ENCODE peak calls at places on chromosome 21, in four cellular contexts. A is H1, T is K562, Z is HepG2. Y is an unnamed sample.

GRCh38 chr21:14879458-14879857 is 185.3 kb downstream of the NRIP1 start:
- DNase-seq in A (no peak), T (no peak), Z (peak), Y (no peak)

GRCh38 chr21:34695434-34695833 is 26.6 kb downstream of the CLIC6 start:
- DNase-seq in A (no peak), T (no peak), Z (no peak), Y (no peak)

GRCh38 chr21:36491191-36491916 is 11.4 kb upstream of the CLDN14 start:
- DNase-seq in A (no peak), T (no peak), Z (no peak), Y (no peak)

GRCh38 chr21:31557956-31558838 is 101.3 kb upstream of the SOD1 start:
- DNase-seq in A (peak), T (no peak), Z (no peak), Y (no peak)

GRCh38 chr21:33135925-33136324 is 66.0 kb downstream of the OLIG1 start:
- DNase-seq in A (no peak), T (no peak), Z (no peak), Y (no peak)

GRCh38 chr21:20996421-20997307 is 1.5 kb upstream of the NCAM2 start:
- DNase-seq in A (no peak), T (no peak), Z (no peak), Y (peak)

GRCh38 chr21:45516671-45517151 is 25.5 kb downstream of the SLC19A1 start:
- DNase-seq in A (no peak), T (no peak), Z (no peak), Y (no peak)

GRCh38 chr21:42666918-42667317 is 13.5 kb downstream of the PDE9A start:
- DNase-seq in A (no peak), T (no peak), Z (peak), Y (no peak)

GRCh38 chr21:34983680-34984086 is 65.4 kb downstream of the RUNX1 start:
- DNase-seq in A (no peak), T (peak), Z (no peak), Y (peak)

GRCh38 chr21:19508844-19509243 is 1105.3 kb upstream of the TMPRSS15 start:
- DNase-seq in A (no peak), T (no peak), Z (no peak), Y (no peak)

GRCh38 chr21:14685568-14685967 is 139.5 kb upstream of the SAMSN1 start:
- DNase-seq in A (no peak), T (no peak), Z (no peak), Y (no peak)

DNA sequence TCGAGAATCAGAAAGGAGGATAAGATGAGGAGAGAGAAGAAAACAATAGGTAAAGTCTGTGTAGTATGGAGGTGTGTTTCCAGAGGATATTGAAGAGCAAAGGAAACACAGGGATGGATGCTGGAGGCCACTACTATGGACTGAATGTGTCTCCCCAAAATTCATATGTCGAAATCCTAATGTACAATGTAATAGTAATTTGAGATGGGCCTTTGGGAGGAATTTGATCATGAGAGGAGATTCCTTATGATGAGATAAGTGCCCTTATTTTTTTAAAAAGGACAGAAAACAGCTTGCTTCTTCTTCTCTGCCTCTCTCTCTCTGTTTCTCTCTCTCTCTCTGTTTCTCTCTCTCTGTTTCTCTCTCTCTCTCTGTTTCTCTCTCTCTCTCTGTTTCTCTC is 602.2 kb upstream of the ADAMTS5 start:
- DNase-seq in A (no peak), T (no peak), Z (no peak), Y (peak)
- H2AFZ ChIP-seq in A (no peak), T (no peak), Z (no peak), Y (no peak)

GRCh38 chr21:44389335-44389734 is 35.9 kb downstream of the TRPM2 start:
- DNase-seq in A (no peak), T (no peak), Z (no peak), Y (no peak)

GRCh38 chr21:44392916-44393315 is 39.5 kb downstream of the TRPM2 start:
- DNase-seq in A (no peak), T (no peak), Z (no peak), Y (no peak)

GRCh38 chr21:44392185-44392584 is 38.8 kb downstream of the TRPM2 start:
- DNase-seq in A (no peak), T (no peak), Z (no peak), Y (no peak)

GRCh38 chr21:44390886-44391285 is 37.5 kb downstream of the TRPM2 start:
- DNase-seq in A (no peak), T (no peak), Z (no peak), Y (no peak)

GRCh38 chr21:44391345-44392091 is 38.1 kb downstream of the TRPM2 start:
- DNase-seq in A (no peak), T (no peak), Z (no peak), Y (no peak)
- TF ChIP-seq MAFK in A (no peak), T (no peak), Z (no peak), Y (no peak)

GRCh38 chr21:37536616-37537278 is 170.2 kb downstream of the DYRK1A start:
- DNase-seq in A (no peak), T (no peak), Z (no peak), Y (no peak)
- H2AFZ ChIP-seq in A (peak), T (peak), Z (no peak), Y (no peak)

GRCh38 chr21:43770066-43770655 is 5.9 kb downstream of the CSTB start:
- DNase-seq in A (no peak), T (no peak), Z (no peak), Y (no peak)
- TF ChIP-seq MAFK in A (no peak), T (no peak), Z (no peak), Y (no peak)

DNA sequence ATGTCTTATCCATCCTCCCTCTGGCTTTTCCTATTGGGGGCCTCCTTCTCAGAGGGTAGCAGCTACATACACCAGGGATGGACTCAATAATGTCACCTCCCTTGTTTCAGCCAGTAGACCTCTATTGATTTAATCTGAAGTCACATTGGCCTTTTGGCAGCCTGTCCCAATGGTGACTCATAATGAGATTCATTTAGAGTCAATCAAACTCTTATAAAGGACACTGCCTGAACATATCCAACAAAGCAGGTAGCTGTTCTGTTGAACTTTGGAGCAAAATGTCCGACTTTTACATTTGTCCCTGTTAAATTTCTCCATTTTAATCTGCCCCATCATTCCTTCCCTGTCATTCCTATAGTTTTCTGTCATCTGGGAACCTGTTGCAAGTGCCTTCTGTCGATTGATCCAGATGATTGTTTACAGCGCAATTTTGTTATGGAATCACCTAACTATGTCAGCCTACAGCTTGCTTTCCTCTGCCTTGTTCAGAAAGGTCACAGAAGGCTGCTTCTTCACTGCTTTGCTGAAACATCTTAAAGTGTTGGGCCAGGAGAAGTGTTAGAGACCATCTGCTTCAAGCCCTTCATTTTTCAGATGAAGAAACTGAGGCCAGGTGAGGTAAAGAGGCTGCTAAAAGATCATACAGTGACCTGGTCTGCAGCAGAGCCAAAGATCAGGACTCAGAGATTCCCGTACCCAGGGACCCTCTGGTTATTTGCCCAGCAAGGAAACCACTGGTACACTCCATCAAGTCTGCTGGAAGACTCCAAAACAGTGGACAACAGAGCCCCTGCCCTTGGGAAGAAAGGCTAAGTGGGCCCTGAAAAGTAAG is 106.0 kb downstream of the ETS2 start:
- DNase-seq in A (peak), T (no peak), Z (no peak), Y (no peak)
- H2AFZ ChIP-seq in A (no peak), T (no peak), Z (no peak), Y (no peak)

GRCh38 chr21:38488640-38489282 is 9.5 kb downstream of the ERG start:
- DNase-seq in A (no peak), T (no peak), Z (no peak), Y (no peak)

GRCh38 chr21:38489283-38489677 is 9.0 kb downstream of the ERG start:
- DNase-seq in A (no peak), T (no peak), Z (no peak), Y (no peak)

GRCh38 chr21:38486221-38486620 is 12.1 kb downstream of the ERG start:
- DNase-seq in A (no peak), T (no peak), Z (no peak), Y (peak)

GRCh38 chr21:38487906-38488639 is 10.2 kb downstream of the ERG start:
- DNase-seq in A (no peak), T (no peak), Z (no peak), Y (no peak)

DNA sequence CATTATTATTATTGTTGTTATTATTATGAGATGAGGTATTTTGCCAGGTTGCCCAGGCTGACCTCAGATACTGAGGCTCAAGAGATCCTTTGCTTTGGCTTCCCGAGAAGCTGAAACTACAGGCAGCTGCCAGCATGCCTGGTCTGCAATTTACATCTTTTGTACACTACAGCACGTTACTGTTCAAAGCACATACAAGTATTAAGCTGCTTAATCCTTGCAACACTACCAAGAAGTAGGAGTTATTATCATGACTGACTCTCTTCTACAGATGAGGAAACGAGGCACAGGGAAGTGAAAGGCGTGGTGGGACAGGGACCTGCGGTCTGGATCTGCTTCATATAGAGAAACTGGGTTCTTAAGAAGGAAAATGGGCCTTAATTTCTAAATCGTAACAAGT is 11.6 kb downstream of the ERG start:
- DNase-seq in A (no peak), T (no peak), Z (no peak), Y (no peak)
- TF ChIP-seq MAFK in A (no peak), T (no peak), Z (no peak), Y (no peak)

DNA sequence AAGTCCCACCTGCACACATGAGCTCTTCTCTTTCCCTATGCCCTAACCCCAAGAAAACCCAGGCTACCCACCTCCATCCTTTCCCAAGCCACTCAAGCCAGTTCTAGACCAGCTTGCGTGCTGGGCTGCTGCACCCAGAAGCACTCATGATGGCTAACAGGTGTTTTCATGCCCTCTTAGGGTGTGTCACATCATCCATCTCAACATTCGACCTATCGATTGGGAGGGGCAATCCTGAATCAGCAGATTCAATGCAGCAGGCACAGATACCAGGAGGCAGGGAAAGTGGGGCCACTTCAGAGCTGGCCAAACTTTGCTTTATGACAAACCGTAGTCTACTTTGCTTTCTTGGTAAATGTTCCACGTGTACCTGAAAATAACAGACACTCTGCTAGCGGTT is 6.6 kb upstream of the PRMT2 start:
- DNase-seq in A (no peak), T (no peak), Z (no peak), Y (no peak)
- H2AFZ ChIP-seq in A (no peak), T (no peak), Z (no peak), Y (no peak)